ENCODE peak calls at places on chromosome 6, in nine cellular contexts. One of them, this sample, is unnamed.

GRCh38 chr6:23002044-23002619 is 432.8 kb downstream of the HDGFL1 start:
- DNase-seq in fibroblast of pulmonary artery: no peak
- DNase-seq in mammary epithelial cell: no peak
- DNase-seq in PC-3: no peak
- DNase-seq in AG04450: no peak
- DNase-seq in GM06990: no peak
- DNase-seq in GM13976: no peak
- DNase-seq in endothelial cell: no peak
- DNase-seq in epithelial cell of proximal tubule: no peak
- DNase-seq in this sample: no peak

GRCh38 chr6:126546771-126547170 is 206.9 kb downstream of the CENPW start:
- DNase-seq in fibroblast of pulmonary artery: peak
- DNase-seq in mammary epithelial cell: no peak
- DNase-seq in PC-3: peak
- DNase-seq in endothelial cell: no peak
- DNase-seq in AG04450: no peak
- DNase-seq in GM13976: no peak
- DNase-seq in GM06990: no peak
- DNase-seq in epithelial cell of proximal tubule: no peak
- DNase-seq in this sample: no peak

GRCh38 chr6:20238688-20239587 is 26.7 kb upstream of the MBOAT1 start:
- DNase-seq in AG04450: no peak
- DNase-seq in GM06990: no peak
- DNase-seq in GM13976: no peak
- DNase-seq in mammary epithelial cell: no peak
- DNase-seq in fibroblast of pulmonary artery: no peak
- DNase-seq in PC-3: no peak
- DNase-seq in endothelial cell: no peak
- DNase-seq in epithelial cell of proximal tubule: no peak
- DNase-seq in this sample: no peak

GRCh38 chr6:69584913-69585729 is 211.7 kb downstream of the LMBRD1 start:
- DNase-seq in epithelial cell of proximal tubule: no peak
- DNase-seq in GM13976: peak
- DNase-seq in GM06990: peak
- DNase-seq in fibroblast of pulmonary artery: no peak
- DNase-seq in mammary epithelial cell: no peak
- DNase-seq in AG04450: no peak
- DNase-seq in endothelial cell: no peak
- DNase-seq in PC-3: no peak
- DNase-seq in this sample: peak

GRCh38 chr6:144657691-144658090 is 372.6 kb downstream of the UTRN start:
- DNase-seq in AG04450: no peak
- DNase-seq in GM06990: no peak
- DNase-seq in mammary epithelial cell: peak
- DNase-seq in PC-3: no peak
- DNase-seq in fibroblast of pulmonary artery: no peak
- DNase-seq in endothelial cell: no peak
- DNase-seq in epithelial cell of proximal tubule: no peak
- DNase-seq in GM13976: no peak
- DNase-seq in this sample: no peak

GRCh38 chr6:56693246-56693607 is 50.5 kb upstream of the DST start:
- DNase-seq in fibroblast of pulmonary artery: peak
- DNase-seq in AG04450: no peak
- DNase-seq in GM13976: no peak
- DNase-seq in epithelial cell of proximal tubule: peak
- DNase-seq in GM06990: no peak
- DNase-seq in mammary epithelial cell: peak
- DNase-seq in PC-3: peak
- DNase-seq in endothelial cell: no peak
- DNase-seq in this sample: no peak

GRCh38 chr6:11236351-11236750 is 3.9 kb upstream of the NEDD9 start:
- DNase-seq in epithelial cell of proximal tubule: no peak
- DNase-seq in GM06990: peak
- DNase-seq in fibroblast of pulmonary artery: no peak
- DNase-seq in AG04450: no peak
- DNase-seq in endothelial cell: no peak
- DNase-seq in GM13976: peak
- DNase-seq in mammary epithelial cell: no peak
- DNase-seq in PC-3: no peak
- DNase-seq in this sample: peak

GRCh38 chr6:105619971-105620741 is 217.3 kb upstream of the PREP start:
- DNase-seq in epithelial cell of proximal tubule: no peak
- DNase-seq in endothelial cell: no peak
- DNase-seq in AG04450: no peak
- DNase-seq in PC-3: no peak
- DNase-seq in GM13976: no peak
- DNase-seq in mammary epithelial cell: no peak
- DNase-seq in fibroblast of pulmonary artery: no peak
- DNase-seq in GM06990: no peak
- DNase-seq in this sample: no peak

GRCh38 chr6:118558811-118559217 is 10.7 kb downstream of the PLN start:
- DNase-seq in GM13976: no peak
- DNase-seq in AG04450: no peak
- DNase-seq in mammary epithelial cell: no peak
- DNase-seq in endothelial cell: no peak
- DNase-seq in GM06990: no peak
- DNase-seq in fibroblast of pulmonary artery: no peak
- DNase-seq in PC-3: no peak
- DNase-seq in epithelial cell of proximal tubule: no peak
- DNase-seq in this sample: peak

GRCh38 chr6:128259036-128259734 is 261.2 kb downstream of the PTPRK start:
- DNase-seq in mammary epithelial cell: no peak
- DNase-seq in epithelial cell of proximal tubule: no peak
- DNase-seq in fibroblast of pulmonary artery: no peak
- DNase-seq in GM13976: no peak
- DNase-seq in PC-3: no peak
- DNase-seq in endothelial cell: no peak
- DNase-seq in GM06990: peak
- DNase-seq in AG04450: no peak
- DNase-seq in this sample: no peak

GRCh38 chr6:35034411-35035171 is 106.5 kb downstream of the TCP11 start:
- DNase-seq in mammary epithelial cell: peak
- DNase-seq in endothelial cell: no peak
- DNase-seq in PC-3: peak
- DNase-seq in fibroblast of pulmonary artery: peak
- DNase-seq in AG04450: no peak
- DNase-seq in GM06990: peak
- DNase-seq in epithelial cell of proximal tubule: no peak
- DNase-seq in GM13976: no peak
- DNase-seq in this sample: no peak

GRCh38 chr6:122589115-122589514 is 21.1 kb upstream of the PKIB start:
- DNase-seq in endothelial cell: no peak
- DNase-seq in GM13976: no peak
- DNase-seq in epithelial cell of proximal tubule: no peak
- DNase-seq in fibroblast of pulmonary artery: no peak
- DNase-seq in GM06990: no peak
- DNase-seq in AG04450: no peak
- DNase-seq in PC-3: peak
- DNase-seq in mammary epithelial cell: no peak
- DNase-seq in this sample: no peak

GRCh38 chr6:73391735-73392134 is 2.9 kb upstream of the DDX43 start:
- DNase-seq in PC-3: peak
- DNase-seq in AG04450: no peak
- DNase-seq in GM13976: no peak
- DNase-seq in endothelial cell: no peak
- DNase-seq in GM06990: no peak
- DNase-seq in mammary epithelial cell: no peak
- DNase-seq in epithelial cell of proximal tubule: no peak
- DNase-seq in fibroblast of pulmonary artery: no peak
- DNase-seq in this sample: no peak

GRCh38 chr6:4250645-4251044 is 115.3 kb upstream of the ECI2 start:
- DNase-seq in PC-3: no peak
- DNase-seq in mammary epithelial cell: no peak
- DNase-seq in epithelial cell of proximal tubule: no peak
- DNase-seq in fibroblast of pulmonary artery: no peak
- DNase-seq in GM13976: no peak
- DNase-seq in endothelial cell: no peak
- DNase-seq in AG04450: no peak
- DNase-seq in GM06990: no peak
- DNase-seq in this sample: no peak

GRCh38 chr6:98871057-98871456 is 36.7 kb downstream of the POU3F2 start:
- DNase-seq in AG04450: no peak
- DNase-seq in fibroblast of pulmonary artery: peak
- DNase-seq in mammary epithelial cell: no peak
- DNase-seq in epithelial cell of proximal tubule: peak
- DNase-seq in PC-3: peak
- DNase-seq in GM13976: no peak
- DNase-seq in endothelial cell: no peak
- DNase-seq in GM06990: no peak
- DNase-seq in this sample: no peak

GRCh38 chr6:12334524-12335130 is 44.5 kb downstream of the EDN1 start:
- DNase-seq in endothelial cell: no peak
- DNase-seq in AG04450: no peak
- DNase-seq in epithelial cell of proximal tubule: no peak
- DNase-seq in PC-3: peak
- DNase-seq in GM13976: no peak
- DNase-seq in mammary epithelial cell: no peak
- DNase-seq in GM06990: no peak
- DNase-seq in fibroblast of pulmonary artery: no peak
- DNase-seq in this sample: no peak

DNA sequence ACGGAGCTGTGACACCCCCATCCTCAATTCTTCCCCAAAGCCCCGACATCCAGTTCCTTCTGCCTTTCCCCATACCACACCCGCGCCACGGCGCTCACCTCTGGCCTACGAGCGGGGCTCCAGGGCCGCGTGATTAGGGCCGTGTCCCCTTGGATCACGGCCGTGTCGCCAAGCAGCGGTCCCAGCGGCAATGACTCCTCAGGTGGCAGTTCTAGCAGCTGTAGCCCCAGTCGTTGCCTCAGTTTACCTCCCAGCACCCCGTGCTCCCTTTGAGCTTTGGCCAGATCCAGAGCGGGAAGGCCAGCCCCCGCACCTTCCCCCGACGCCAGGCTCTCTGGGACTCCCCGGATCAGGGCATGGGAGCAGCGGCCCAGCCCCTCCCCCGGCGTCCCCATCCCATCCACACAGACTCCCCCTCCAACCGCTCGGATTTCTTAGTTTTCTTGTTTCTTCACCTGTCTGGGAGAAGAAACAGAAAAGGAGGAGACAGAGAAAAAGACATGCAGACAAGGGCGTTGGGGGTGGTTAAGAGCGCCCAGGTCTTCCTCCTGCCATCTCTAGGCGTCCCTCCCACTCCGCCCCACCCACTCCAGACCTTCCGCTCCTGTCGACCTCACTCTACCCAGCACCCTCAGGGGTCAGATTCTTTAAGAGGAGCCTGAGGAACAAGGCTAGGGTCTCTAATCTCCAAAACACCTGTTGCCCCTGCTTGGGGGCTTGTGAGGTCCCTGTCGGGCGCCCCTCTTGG is at the start of gene DDAH2:
- DNase-seq in PC-3: no peak
- DNase-seq in GM13976: no peak
- DNase-seq in mammary epithelial cell: no peak
- DNase-seq in AG04450: no peak
- DNase-seq in fibroblast of pulmonary artery: no peak
- DNase-seq in epithelial cell of proximal tubule: no peak
- DNase-seq in endothelial cell: no peak
- DNase-seq in GM06990: no peak
- DNase-seq in this sample: no peak
- TF ChIP-seq CTCF in PC-3: no peak
- TF ChIP-seq CTCF in GM13976: no peak
- TF ChIP-seq CTCF in mammary epithelial cell: peak
- TF ChIP-seq CTCF in AG04450: no peak
- TF ChIP-seq CTCF in fibroblast of pulmonary artery: peak
- TF ChIP-seq CTCF in epithelial cell of proximal tubule: peak
- TF ChIP-seq CTCF in endothelial cell: no peak
- TF ChIP-seq CTCF in GM06990: peak
- TF ChIP-seq CTCF in this sample: peak

GRCh38 chr6:114634016-114634415 is 291.2 kb upstream of the HS3ST5 start:
- DNase-seq in epithelial cell of proximal tubule: no peak
- DNase-seq in endothelial cell: no peak
- DNase-seq in GM13976: no peak
- DNase-seq in fibroblast of pulmonary artery: no peak
- DNase-seq in mammary epithelial cell: no peak
- DNase-seq in AG04450: no peak
- DNase-seq in GM06990: no peak
- DNase-seq in PC-3: peak
- DNase-seq in this sample: no peak

DNA sequence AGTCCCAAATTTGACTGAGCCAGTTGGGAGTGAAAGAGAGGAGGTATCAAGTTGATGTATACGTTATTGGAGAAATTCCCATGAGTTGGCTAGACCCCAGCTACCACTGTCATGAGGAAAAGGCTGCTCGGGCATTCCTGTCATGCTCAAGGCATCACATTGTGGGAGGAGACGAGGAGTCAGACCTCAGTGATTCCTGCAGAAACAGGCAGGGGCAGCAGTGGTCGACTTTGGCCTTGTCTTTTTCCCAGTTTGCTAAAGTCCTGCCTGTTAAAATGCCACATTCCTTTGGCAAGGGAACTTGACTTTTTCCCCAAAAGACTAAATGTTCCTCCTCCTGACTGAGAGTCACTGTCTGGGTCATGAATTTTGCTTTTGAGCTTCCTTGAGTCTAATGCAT is 295.5 kb upstream of the HS3ST5 start:
- DNase-seq in GM06990: no peak
- DNase-seq in PC-3: no peak
- DNase-seq in fibroblast of pulmonary artery: no peak
- DNase-seq in GM13976: no peak
- DNase-seq in epithelial cell of proximal tubule: no peak
- DNase-seq in endothelial cell: no peak
- DNase-seq in AG04450: no peak
- DNase-seq in mammary epithelial cell: no peak
- DNase-seq in this sample: no peak
- TF ChIP-seq CTCF in GM06990: no peak
- TF ChIP-seq CTCF in PC-3: no peak
- TF ChIP-seq CTCF in fibroblast of pulmonary artery: no peak
- TF ChIP-seq CTCF in GM13976: no peak
- TF ChIP-seq CTCF in epithelial cell of proximal tubule: peak
- TF ChIP-seq CTCF in endothelial cell: no peak
- TF ChIP-seq CTCF in AG04450: no peak
- TF ChIP-seq CTCF in mammary epithelial cell: no peak
- TF ChIP-seq CTCF in this sample: no peak

DNA sequence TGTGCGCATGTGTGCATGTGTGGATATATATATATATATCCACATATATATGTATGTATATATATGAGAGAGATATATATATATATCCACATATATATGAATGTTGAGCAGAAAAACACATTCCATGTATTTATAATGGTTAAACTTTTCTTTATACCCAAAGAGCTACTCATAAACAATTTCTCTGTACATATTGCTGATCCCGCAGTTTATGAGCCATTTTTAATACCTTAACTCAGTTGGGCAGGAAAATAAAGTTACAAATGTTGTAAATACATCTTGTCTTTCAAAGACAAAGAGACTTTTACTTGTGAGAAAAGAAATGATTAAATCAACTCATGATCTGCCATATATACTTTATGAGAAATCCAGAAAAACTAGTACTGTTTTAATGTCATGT is 18.1 kb upstream of the EPHA7 start:
- DNase-seq in AG04450: no peak
- DNase-seq in mammary epithelial cell: no peak
- DNase-seq in PC-3: no peak
- DNase-seq in GM13976: no peak
- DNase-seq in GM06990: no peak
- DNase-seq in endothelial cell: no peak
- DNase-seq in epithelial cell of proximal tubule: no peak
- DNase-seq in fibroblast of pulmonary artery: no peak
- DNase-seq in this sample: no peak
- TF ChIP-seq CTCF in AG04450: no peak
- TF ChIP-seq CTCF in mammary epithelial cell: no peak
- TF ChIP-seq CTCF in PC-3: no peak
- TF ChIP-seq CTCF in GM13976: no peak
- TF ChIP-seq CTCF in GM06990: no peak
- TF ChIP-seq CTCF in endothelial cell: no peak
- TF ChIP-seq CTCF in epithelial cell of proximal tubule: no peak
- TF ChIP-seq CTCF in fibroblast of pulmonary artery: no peak
- TF ChIP-seq CTCF in this sample: no peak

GRCh38 chr6:170150590-170150945 is 140.3 kb downstream of the DLL1 start:
- DNase-seq in epithelial cell of proximal tubule: no peak
- DNase-seq in PC-3: no peak
- DNase-seq in mammary epithelial cell: no peak
- DNase-seq in endothelial cell: no peak
- DNase-seq in fibroblast of pulmonary artery: peak
- DNase-seq in AG04450: no peak
- DNase-seq in GM13976: no peak
- DNase-seq in GM06990: no peak
- DNase-seq in this sample: no peak
- TF ChIP-seq CTCF in epithelial cell of proximal tubule: peak
- TF ChIP-seq CTCF in PC-3: no peak
- TF ChIP-seq CTCF in mammary epithelial cell: no peak
- TF ChIP-seq CTCF in endothelial cell: no peak
- TF ChIP-seq CTCF in fibroblast of pulmonary artery: no peak
- TF ChIP-seq CTCF in AG04450: no peak
- TF ChIP-seq CTCF in GM13976: no peak
- TF ChIP-seq CTCF in GM06990: no peak
- TF ChIP-seq CTCF in this sample: no peak

This sample was measured in activated CD8-positive, alpha-beta T cell treated with anti-CD3 and anti-CD28 coated beads for 36 hours.